ENCODE peak calls at places on chromosomes 1 and 21, in four cellular contexts. M is K562, X is SK-N-SH, K is GM12878. O is an unnamed sample.

GRCh38 chr1:20325844-20326323 is 35.2 kb downstream of the VWA5B1 start:
- DNase-seq in M (no peak), X (peak; percentile 52), K (no peak), O (no peak)

GRCh38 chr1:226814751-226815496 is 55.5 kb upstream of the PSEN2 start:
- DNase-seq in X (no peak), M (no peak), K (no peak), O (no peak)

GRCh38 chr1:223129229-223129851 is 13.7 kb downstream of the TLR5 start:
- DNase-seq in X (peak; percentile 86), M (peak; percentile 87), K (no peak), O (peak; percentile 88)

GRCh38 chr1:236289492-236290131 is 7.9 kb upstream of the ERO1B start:
- DNase-seq in M (no peak), X (no peak), K (no peak), O (no peak)

GRCh38 chr1:206461602-206462455 is 8.4 kb upstream of the IKBKE start:
- DNase-seq in X (peak; percentile 76), M (peak; percentile 74), K (no peak), O (peak; percentile 78)

GRCh38 chr1:113124366-113124765 is 51.4 kb downstream of the LRIG2 start:
- DNase-seq in K (no peak), X (no peak), M (no peak), O (no peak)

GRCh38 chr1:221429262-221429661 is 312.6 kb downstream of the DUSP10 start:
- DNase-seq in K (no peak), X (no peak), M (no peak), O (no peak)

GRCh38 chr21:20443558-20444155 is 554.6 kb upstream of the NCAM2 start:
- DNase-seq in X (peak; percentile 25), K (no peak), M (peak; percentile 17), O (no peak)

GRCh38 chr1:107514841-107515240 is 374.0 kb downstream of the NTNG1 start:
- DNase-seq in K (no peak), X (no peak), M (no peak), O (no peak)

GRCh38 chr1:60936052-60936619 is 146.2 kb upstream of the NFIA start:
- DNase-seq in K (no peak), M (no peak), X (no peak), O (no peak)

GRCh38 chr1:230323686-230324085 is 102.4 kb downstream of the PGBD5 start:
- DNase-seq in M (no peak), X (no peak), K (no peak), O (no peak)

GRCh38 chr1:173195596-173196088 is 11.5 kb downstream of the TNFSF4 start:
- DNase-seq in X (no peak), M (no peak), K (peak; percentile 74), O (no peak)

GRCh38 chr1:193538690-193539089 is 352.3 kb upstream of the B3GALT2 start:
- DNase-seq in X (no peak), M (no peak), K (no peak), O (no peak)

GRCh38 chr1:53073899-53074311 is 11.9 kb downstream of the PODN start:
- DNase-seq in M (no peak), K (no peak), X (peak; percentile 28), O (no peak)

GRCh38 chr1:26602378-26602959 is 72.9 kb downstream of the RPS6KA1 start:
- DNase-seq in K (no peak), X (peak; percentile 69), M (peak; percentile 72), O (no peak)

GRCh38 chr1:214386747-214387146 is 105.8 kb downstream of the SMYD2 start:
- DNase-seq in K (no peak), M (no peak), X (no peak), O (no peak)

GRCh38 chr1:54379481-54380284 is 26.5 kb downstream of the SSBP3 start:
- DNase-seq in M (no peak), K (no peak), X (peak; percentile 68), O (no peak)

GRCh38 chr1:201946224-201946908 is at the start of gene LMOD1:
- DNase-seq in X (peak; percentile 82), K (no peak), M (peak; percentile 89), O (peak; percentile 91)

GRCh38 chr1:113931456-113931855 is 2.3 kb downstream of the HIPK1 start:
- DNase-seq in X (no peak), K (no peak), M (no peak), O (no peak)

GRCh38 chr1:47934243-47934805 is 62.9 kb downstream of the TRABD2B start:
- DNase-seq in X (peak; percentile 43), K (no peak), M (no peak), O (no peak)

GRCh38 chr21:33794586-33794985 is 121.0 kb downstream of the ATP5PO start:
- DNase-seq in K (no peak), M (no peak), X (no peak), O (no peak)

GRCh38 chr1:23521588-23521987 is 9.4 kb downstream of the E2F2 start:
- DNase-seq in K (no peak), X (peak; percentile 64), M (peak; percentile 78), O (peak; percentile 32)

GRCh38 chr1:91282695-91283420 is 121.8 kb downstream of the HFM1 start:
- DNase-seq in X (peak; percentile 69), K (peak; percentile 9), M (peak; percentile 65), O (peak; percentile 62)

GRCh38 chr1:87240661-87241285 is 87.9 kb upstream of the LMO4 start:
- DNase-seq in K (no peak), X (no peak), M (no peak), O (no peak)

GRCh38 chr1:191993549-191993948 is 164.7 kb upstream of the RGS18 start:
- DNase-seq in M (no peak), X (no peak), K (no peak), O (no peak)

GRCh38 chr21:36125513-36126121 is 9.3 kb upstream of the CBR3 start:
- DNase-seq in X (peak; percentile 60), K (no peak), M (peak; percentile 58), O (peak; percentile 67)

GRCh38 chr21:25895565-25896205 is 160.9 kb downstream of the GABPA start:
- DNase-seq in K (no peak), X (peak; percentile 43), M (peak; percentile 21), O (no peak)

GRCh38 chr1:231817813-231818212 is 191.2 kb downstream of the DISC1 start:
- DNase-seq in M (no peak), K (no peak), X (no peak), O (no peak)

GRCh38 chr1:243550276-243550675 is 294.4 kb downstream of the SDCCAG8 start:
- DNase-seq in K (no peak), M (no peak), X (no peak), O (no peak)

GRCh38 chr1:67970088-67970487 is 80.3 kb downstream of the DIRAS3 start:
- DNase-seq in X (no peak), K (no peak), M (no peak), O (no peak)

GRCh38 chr1:177927021-177927596 is 42.7 kb downstream of the SEC16B start:
- DNase-seq in K (no peak), M (no peak), X (no peak), O (no peak)

GRCh38 chr21:27146268-27146667 is 179.4 kb upstream of the ADAMTS5 start:
- DNase-seq in M (no peak), X (no peak), K (no peak), O (no peak)

GRCh38 chr1:177163844-177164379 is 600 bp downstream of the ASTN1 start:
- DNase-seq in M (no peak), X (no peak), K (no peak), O (peak; percentile 20)

GRCh38 chr1:224432141-224432540 is 2.5 kb downstream of the WDR26 start:
- DNase-seq in X (no peak), M (no peak), K (no peak), O (no peak)

GRCh38 chr1:85502625-85503083 is 37.7 kb upstream of the DDAH1 start:
- DNase-seq in X (peak; percentile 48), M (no peak), K (no peak), O (peak; percentile 58)

GRCh38 chr21:28758042-28758882 is 234.4 kb downstream of the LTN1 start:
- DNase-seq in M (no peak), X (no peak), K (no peak), O (no peak)

GRCh38 chr1:211092955-211093354 is 41.0 kb downstream of the KCNH1 start:
- DNase-seq in M (no peak), K (no peak), X (no peak), O (no peak)

GRCh38 chr21:45138199-45139002 is 64.0 kb downstream of the ADARB1 start:
- DNase-seq in X (peak; percentile 80), M (peak; percentile 87), K (no peak), O (peak; percentile 86)

GRCh38 chr1:214640431-214641213 is 37.6 kb downstream of the CENPF start:
- DNase-seq in K (no peak), X (no peak), M (no peak), O (no peak)

GRCh38 chr1:117512728-117513321 is 93.0 kb upstream of the TENT5C start:
- DNase-seq in K (no peak), X (no peak), M (peak; percentile 32), O (no peak)
- TF ChIP-seq USF1 in K (no peak), X (no peak), M (no peak), O (no peak)

DNA sequence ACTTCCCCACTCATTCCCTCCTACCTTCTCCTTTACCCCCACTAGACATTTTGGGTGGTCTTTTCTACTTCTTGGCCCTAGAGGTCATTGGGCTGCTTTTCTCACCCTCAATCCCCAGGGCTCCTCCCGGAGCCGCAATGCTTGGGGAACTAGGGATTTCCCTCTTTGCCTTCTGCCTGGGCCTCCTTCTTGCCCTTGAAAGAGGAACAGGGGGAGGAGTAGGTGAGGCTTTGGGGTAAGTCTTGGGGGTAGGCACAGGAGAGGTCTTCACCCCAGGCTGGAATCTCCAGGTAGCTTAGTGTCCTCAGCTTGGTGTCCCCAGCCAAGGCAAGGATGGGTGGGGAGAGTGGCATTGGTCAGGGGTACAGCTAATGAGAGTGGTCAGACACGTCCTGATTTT is 56.2 kb upstream of the EPS8L3 start:
- DNase-seq in K (no peak), X (no peak), M (peak; percentile 9), O (no peak)
- TF ChIP-seq USF2 in K (no peak), X (no peak), M (no peak), O (no peak)

GRCh38 chr1:115827452-115827851 is 13.5 kb downstream of the NHLH2 start:
- DNase-seq in M (no peak), K (no peak), X (no peak), O (no peak)

GRCh38 chr1:115828101-115829022 is 12.6 kb downstream of the NHLH2 start:
- DNase-seq in M (peak; percentile 40), K (no peak), X (peak; percentile 83), O (peak; percentile 57)

GRCh38 chr1:115829947-115830346 is 11.0 kb downstream of the NHLH2 start:
- DNase-seq in M (no peak), K (no peak), X (no peak), O (peak; percentile 15)

GRCh38 chr1:115830963-115831362 is 10.0 kb downstream of the NHLH2 start:
- DNase-seq in M (no peak), K (no peak), X (no peak), O (no peak)

GRCh38 chr1:115829023-115829674 is 11.8 kb downstream of the NHLH2 start:
- DNase-seq in M (peak; percentile 25), K (no peak), X (no peak), O (no peak)
- TF ChIP-seq USF1 in M (no peak), K (no peak), X (no peak), O (no peak)

GRCh38 chr1:228751360-228752098 is 16.2 kb downstream of the RHOU start:
- DNase-seq in M (no peak), X (no peak), K (no peak), O (no peak)
- TF ChIP-seq USF2 in M (no peak), X (no peak), K (no peak), O (no peak)

GRCh38 chr1:44030606-44031050 is 634 bp downstream of the SLC6A9 start:
- DNase-seq in X (peak; percentile 88), K (no peak), M (peak; percentile 58), O (peak; percentile 73)
- TF ChIP-seq USF1 in X (no peak), K (no peak), M (no peak), O (no peak)

O was measured in WTC11.